ENCODE peak calls at places on chromosomes 4 and X, in nine cellular contexts. One of them, this sample, is unnamed.

GRCh38 chr4:33429971-33430370 is 2709.8 kb downstream of the PCDH7 start:
- DNase-seq in GM12878: no peak
- DNase-seq in H9: no peak
- DNase-seq in adrenal gland: no peak
- DNase-seq in T-helper 2 cell: no peak
- DNase-seq in stimulated activated CD4-positive, alpha-beta T cell treated with anti-CD3 and anti-CD28 coated beads, Interleukin-2, amount 100 ng/mL, for 24 hours: no peak
- DNase-seq in activated CD4-positive, alpha-beta T cell treated with anti-CD3 and anti-CD28 coated beads for 1 hour: no peak
- DNase-seq in ureter: no peak
- DNase-seq in uterus: no peak
- DNase-seq in this sample: no peak

GRCh38 chrX:55767100-55767499 is 49.6 kb downstream of the RRAGB start:
- DNase-seq in GM12878: no peak
- DNase-seq in activated CD4-positive, alpha-beta T cell treated with anti-CD3 and anti-CD28 coated beads for 1 hour: no peak
- DNase-seq in ureter: no peak
- DNase-seq in adrenal gland: no peak
- DNase-seq in H9: no peak
- DNase-seq in uterus: no peak
- DNase-seq in T-helper 2 cell: no peak
- DNase-seq in stimulated activated CD4-positive, alpha-beta T cell treated with anti-CD3 and anti-CD28 coated beads, Interleukin-2, amount 100 ng/mL, for 24 hours: no peak
- DNase-seq in this sample: no peak

GRCh38 chrX:112527903-112528302 is 151.8 kb downstream of the LHFPL1 start:
- DNase-seq in ureter: no peak
- DNase-seq in activated CD4-positive, alpha-beta T cell treated with anti-CD3 and anti-CD28 coated beads for 1 hour: no peak
- DNase-seq in GM12878: no peak
- DNase-seq in H9: no peak
- DNase-seq in stimulated activated CD4-positive, alpha-beta T cell treated with anti-CD3 and anti-CD28 coated beads, Interleukin-2, amount 100 ng/mL, for 24 hours: no peak
- DNase-seq in adrenal gland: no peak
- DNase-seq in T-helper 2 cell: no peak
- DNase-seq in uterus: no peak
- DNase-seq in this sample: no peak

GRCh38 chrX:15913161-15913560 is 58.5 kb upstream of the AP1S2 start:
- DNase-seq in activated CD4-positive, alpha-beta T cell treated with anti-CD3 and anti-CD28 coated beads for 1 hour: no peak
- DNase-seq in T-helper 2 cell: no peak
- DNase-seq in ureter: no peak
- DNase-seq in H9: no peak
- DNase-seq in stimulated activated CD4-positive, alpha-beta T cell treated with anti-CD3 and anti-CD28 coated beads, Interleukin-2, amount 100 ng/mL, for 24 hours: no peak
- DNase-seq in GM12878: no peak
- DNase-seq in uterus: no peak
- DNase-seq in adrenal gland: no peak
- DNase-seq in this sample: no peak

GRCh38 chrX:150897371-150898319 is 823 bp downstream of the CD99L2 start:
- DNase-seq in activated CD4-positive, alpha-beta T cell treated with anti-CD3 and anti-CD28 coated beads for 1 hour: peak
- DNase-seq in adrenal gland: peak
- DNase-seq in stimulated activated CD4-positive, alpha-beta T cell treated with anti-CD3 and anti-CD28 coated beads, Interleukin-2, amount 100 ng/mL, for 24 hours: peak
- DNase-seq in ureter: peak
- DNase-seq in uterus: peak
- DNase-seq in H9: peak
- DNase-seq in T-helper 2 cell: peak
- DNase-seq in GM12878: no peak
- DNase-seq in this sample: peak

GRCh38 chrX:11010476-11010875 is 100.7 kb upstream of the HCCS start:
- DNase-seq in stimulated activated CD4-positive, alpha-beta T cell treated with anti-CD3 and anti-CD28 coated beads, Interleukin-2, amount 100 ng/mL, for 24 hours: no peak
- DNase-seq in H9: no peak
- DNase-seq in T-helper 2 cell: no peak
- DNase-seq in activated CD4-positive, alpha-beta T cell treated with anti-CD3 and anti-CD28 coated beads for 1 hour: no peak
- DNase-seq in adrenal gland: no peak
- DNase-seq in GM12878: no peak
- DNase-seq in ureter: no peak
- DNase-seq in uterus: no peak
- DNase-seq in this sample: no peak

GRCh38 chrX:39017062-39017461 is 215.8 kb downstream of the MID1IP1 start:
- DNase-seq in uterus: no peak
- DNase-seq in T-helper 2 cell: no peak
- DNase-seq in GM12878: no peak
- DNase-seq in adrenal gland: no peak
- DNase-seq in activated CD4-positive, alpha-beta T cell treated with anti-CD3 and anti-CD28 coated beads for 1 hour: no peak
- DNase-seq in H9: no peak
- DNase-seq in ureter: no peak
- DNase-seq in stimulated activated CD4-positive, alpha-beta T cell treated with anti-CD3 and anti-CD28 coated beads, Interleukin-2, amount 100 ng/mL, for 24 hours: no peak
- DNase-seq in this sample: no peak

GRCh38 chrX:146264763-146265375 is 447.2 kb downstream of the SLITRK2 start:
- DNase-seq in GM12878: no peak
- DNase-seq in adrenal gland: no peak
- DNase-seq in T-helper 2 cell: no peak
- DNase-seq in activated CD4-positive, alpha-beta T cell treated with anti-CD3 and anti-CD28 coated beads for 1 hour: no peak
- DNase-seq in stimulated activated CD4-positive, alpha-beta T cell treated with anti-CD3 and anti-CD28 coated beads, Interleukin-2, amount 100 ng/mL, for 24 hours: no peak
- DNase-seq in uterus: no peak
- DNase-seq in ureter: no peak
- DNase-seq in H9: no peak
- DNase-seq in this sample: no peak

GRCh38 chrX:16465081-16465876 is 184.7 kb upstream of the S100G start:
- DNase-seq in uterus: no peak
- DNase-seq in GM12878: no peak
- DNase-seq in H9: no peak
- DNase-seq in T-helper 2 cell: no peak
- DNase-seq in activated CD4-positive, alpha-beta T cell treated with anti-CD3 and anti-CD28 coated beads for 1 hour: no peak
- DNase-seq in stimulated activated CD4-positive, alpha-beta T cell treated with anti-CD3 and anti-CD28 coated beads, Interleukin-2, amount 100 ng/mL, for 24 hours: no peak
- DNase-seq in adrenal gland: no peak
- DNase-seq in ureter: no peak
- DNase-seq in this sample: no peak

GRCh38 chr4:80266267-80266901 is at the start of gene FGF5:
- DNase-seq in stimulated activated CD4-positive, alpha-beta T cell treated with anti-CD3 and anti-CD28 coated beads, Interleukin-2, amount 100 ng/mL, for 24 hours: no peak
- DNase-seq in H9: peak
- DNase-seq in ureter: no peak
- DNase-seq in activated CD4-positive, alpha-beta T cell treated with anti-CD3 and anti-CD28 coated beads for 1 hour: no peak
- DNase-seq in T-helper 2 cell: no peak
- DNase-seq in GM12878: no peak
- DNase-seq in adrenal gland: no peak
- DNase-seq in uterus: peak
- DNase-seq in this sample: no peak

GRCh38 chrX:137425273-137425902 is 140.5 kb upstream of the ZIC3 start:
- DNase-seq in stimulated activated CD4-positive, alpha-beta T cell treated with anti-CD3 and anti-CD28 coated beads, Interleukin-2, amount 100 ng/mL, for 24 hours: no peak
- DNase-seq in activated CD4-positive, alpha-beta T cell treated with anti-CD3 and anti-CD28 coated beads for 1 hour: no peak
- DNase-seq in uterus: no peak
- DNase-seq in GM12878: no peak
- DNase-seq in T-helper 2 cell: no peak
- DNase-seq in ureter: no peak
- DNase-seq in adrenal gland: no peak
- DNase-seq in H9: no peak
- DNase-seq in this sample: no peak

GRCh38 chrX:24846551-24847170 is 152.9 kb downstream of the POLA1 start:
- DNase-seq in T-helper 2 cell: no peak
- DNase-seq in uterus: peak
- DNase-seq in ureter: no peak
- DNase-seq in adrenal gland: peak
- DNase-seq in activated CD4-positive, alpha-beta T cell treated with anti-CD3 and anti-CD28 coated beads for 1 hour: no peak
- DNase-seq in GM12878: no peak
- DNase-seq in H9: no peak
- DNase-seq in stimulated activated CD4-positive, alpha-beta T cell treated with anti-CD3 and anti-CD28 coated beads, Interleukin-2, amount 100 ng/mL, for 24 hours: no peak
- DNase-seq in this sample: no peak

GRCh38 chrX:16212436-16212835 is 45.2 kb downstream of the MAGEB17 start:
- DNase-seq in uterus: no peak
- DNase-seq in activated CD4-positive, alpha-beta T cell treated with anti-CD3 and anti-CD28 coated beads for 1 hour: no peak
- DNase-seq in H9: peak
- DNase-seq in adrenal gland: peak
- DNase-seq in GM12878: no peak
- DNase-seq in stimulated activated CD4-positive, alpha-beta T cell treated with anti-CD3 and anti-CD28 coated beads, Interleukin-2, amount 100 ng/mL, for 24 hours: no peak
- DNase-seq in ureter: no peak
- DNase-seq in T-helper 2 cell: no peak
- DNase-seq in this sample: no peak

GRCh38 chrX:15930585-15930984 is 76.0 kb upstream of the AP1S2 start:
- DNase-seq in ureter: no peak
- DNase-seq in H9: no peak
- DNase-seq in T-helper 2 cell: no peak
- DNase-seq in adrenal gland: no peak
- DNase-seq in uterus: no peak
- DNase-seq in GM12878: peak
- DNase-seq in activated CD4-positive, alpha-beta T cell treated with anti-CD3 and anti-CD28 coated beads for 1 hour: no peak
- DNase-seq in stimulated activated CD4-positive, alpha-beta T cell treated with anti-CD3 and anti-CD28 coated beads, Interleukin-2, amount 100 ng/mL, for 24 hours: no peak
- DNase-seq in this sample: no peak

GRCh38 chrX:119523664-119524184 is 41.5 kb downstream of the STEEP1 start:
- DNase-seq in ureter: no peak
- DNase-seq in activated CD4-positive, alpha-beta T cell treated with anti-CD3 and anti-CD28 coated beads for 1 hour: no peak
- DNase-seq in H9: no peak
- DNase-seq in adrenal gland: no peak
- DNase-seq in GM12878: no peak
- DNase-seq in stimulated activated CD4-positive, alpha-beta T cell treated with anti-CD3 and anti-CD28 coated beads, Interleukin-2, amount 100 ng/mL, for 24 hours: no peak
- DNase-seq in uterus: no peak
- DNase-seq in T-helper 2 cell: no peak
- DNase-seq in this sample: no peak

GRCh38 chrX:55710701-55711100 is 6.8 kb upstream of the RRAGB start:
- DNase-seq in stimulated activated CD4-positive, alpha-beta T cell treated with anti-CD3 and anti-CD28 coated beads, Interleukin-2, amount 100 ng/mL, for 24 hours: no peak
- DNase-seq in uterus: peak
- DNase-seq in GM12878: no peak
- DNase-seq in T-helper 2 cell: no peak
- DNase-seq in ureter: peak
- DNase-seq in activated CD4-positive, alpha-beta T cell treated with anti-CD3 and anti-CD28 coated beads for 1 hour: no peak
- DNase-seq in adrenal gland: peak
- DNase-seq in H9: no peak
- DNase-seq in this sample: no peak

GRCh38 chrX:139750390-139750789 is 42.4 kb upstream of the MCF2 start:
- DNase-seq in GM12878: no peak
- DNase-seq in H9: no peak
- DNase-seq in activated CD4-positive, alpha-beta T cell treated with anti-CD3 and anti-CD28 coated beads for 1 hour: no peak
- DNase-seq in ureter: no peak
- DNase-seq in stimulated activated CD4-positive, alpha-beta T cell treated with anti-CD3 and anti-CD28 coated beads, Interleukin-2, amount 100 ng/mL, for 24 hours: no peak
- DNase-seq in uterus: no peak
- DNase-seq in T-helper 2 cell: no peak
- DNase-seq in adrenal gland: no peak
- DNase-seq in this sample: no peak

GRCh38 chrX:52556741-52557140 is 39.9 kb upstream of the XAGE1B start:
- DNase-seq in uterus: no peak
- DNase-seq in adrenal gland: no peak
- DNase-seq in GM12878: no peak
- DNase-seq in H9: no peak
- DNase-seq in activated CD4-positive, alpha-beta T cell treated with anti-CD3 and anti-CD28 coated beads for 1 hour: no peak
- DNase-seq in stimulated activated CD4-positive, alpha-beta T cell treated with anti-CD3 and anti-CD28 coated beads, Interleukin-2, amount 100 ng/mL, for 24 hours: no peak
- DNase-seq in T-helper 2 cell: no peak
- DNase-seq in ureter: no peak
- DNase-seq in this sample: no peak

GRCh38 chrX:10077425-10078188 is 79.2 kb upstream of the CLCN4 start:
- DNase-seq in stimulated activated CD4-positive, alpha-beta T cell treated with anti-CD3 and anti-CD28 coated beads, Interleukin-2, amount 100 ng/mL, for 24 hours: no peak
- DNase-seq in activated CD4-positive, alpha-beta T cell treated with anti-CD3 and anti-CD28 coated beads for 1 hour: no peak
- DNase-seq in H9: no peak
- DNase-seq in T-helper 2 cell: no peak
- DNase-seq in GM12878: no peak
- DNase-seq in adrenal gland: no peak
- DNase-seq in uterus: no peak
- DNase-seq in ureter: no peak
- DNase-seq in this sample: no peak

GRCh38 chrX:55488559-55489314 is 911 bp downstream of the USP51 start:
- DNase-seq in stimulated activated CD4-positive, alpha-beta T cell treated with anti-CD3 and anti-CD28 coated beads, Interleukin-2, amount 100 ng/mL, for 24 hours: peak
- DNase-seq in ureter: peak
- DNase-seq in adrenal gland: peak
- DNase-seq in GM12878: peak
- DNase-seq in activated CD4-positive, alpha-beta T cell treated with anti-CD3 and anti-CD28 coated beads for 1 hour: peak
- DNase-seq in uterus: peak
- DNase-seq in H9: peak
- DNase-seq in T-helper 2 cell: peak
- DNase-seq in this sample: peak

This sample was measured in effector memory CD8-positive, alpha-beta T cell.